ENCODE peak calls at places on chromosomes 11 and 22, in nine cellular contexts. R, Z, G, M, O, D, Y, C and J are unnamed samples.

GRCh38 chr11:73963861-73964260 is 13.0 kb downstream of the DNAJB13 start:
- DNase-seq in Y (no peak), G (no peak), O (peak; percentile 43), Z (no peak), C (no peak), M (no peak), R (no peak), D (no peak), J (no peak)

GRCh38 chr11:119315139-119316016 is 1.6 kb downstream of the MCAM start:
- DNase-seq in R (no peak), G (no peak), C (peak; percentile 72), Y (peak; percentile 44), O (peak; percentile 87), D (peak; percentile 39), M (peak; percentile 41), Z (peak; percentile 59), J (peak; percentile 91)

GRCh38 chr22:46430961-46431838 is 95.7 kb downstream of the TRMU start:
- DNase-seq in G (no peak), M (no peak), D (no peak), Z (no peak), Y (no peak), R (peak; percentile 72), C (no peak), O (no peak), J (no peak)

GRCh38 chr22:22085702-22086500 is 103.3 kb upstream of the TOP3B start:
- DNase-seq in Z (peak; percentile 23), D (no peak), M (no peak), R (no peak), Y (no peak), O (no peak), G (no peak), C (peak; percentile 44), J (no peak)

GRCh38 chr11:567036-567628 is 6.4 kb downstream of the RASSF7 start:
- DNase-seq in D (no peak), M (no peak), O (peak; percentile 78), G (no peak), R (no peak), C (no peak), Z (no peak), Y (no peak), J (no peak)

GRCh38 chr11:24731554-24731953 is 234.7 kb downstream of the LUZP2 start:
- DNase-seq in Y (no peak), O (no peak), D (no peak), G (no peak), Z (no peak), C (no peak), M (no peak), R (no peak), J (no peak)

GRCh38 chr22:44885806-44886360 is 123.9 kb downstream of the PHF21B start:
- DNase-seq in R (no peak), Z (no peak), Y (no peak), O (no peak), G (no peak), D (no peak), C (no peak), M (no peak), J (peak; percentile 51)

GRCh38 chr22:31363885-31364284 is 17.7 kb upstream of the PATZ1 start:
- DNase-seq in G (no peak), O (no peak), M (no peak), R (no peak), C (no peak), Z (no peak), Y (no peak), D (no peak), J (no peak)

GRCh38 chr11:107860688-107861087 is 2.1 kb upstream of the SLC35F2 start:
- DNase-seq in R (no peak), M (no peak), D (no peak), O (no peak), C (peak; percentile 36), G (no peak), Y (no peak), Z (no peak), J (no peak)
- TF ChIP-seq CTCF in R (no peak), M (no peak), D (no peak), O (no peak), C (no peak), G (no peak), Y (no peak), Z (no peak), J (no peak)

GRCh38 chr11:121652982-121653381 is 200.2 kb upstream of the SORL1-AS1 start:
- DNase-seq in G (peak; percentile 27), R (no peak), Z (no peak), M (no peak), Y (no peak), C (peak; percentile 60), D (no peak), O (no peak), J (no peak)
- TF ChIP-seq CTCF in G (peak; percentile 63), R (peak; percentile 39), Z (peak; percentile 4), M (peak; percentile 46), Y (no peak), C (peak; percentile 65), D (peak; percentile 17), O (no peak), J (peak; percentile 38)

GRCh38 chr11:2150206-2150847 is 10.7 kb downstream of the INS start:
- DNase-seq in M (no peak), R (peak; percentile 72), Z (peak; percentile 60), D (no peak), C (peak; percentile 76), Y (no peak), O (no peak), G (peak; percentile 72), J (no peak)
- TF ChIP-seq CTCF in M (peak; percentile 60), R (peak; percentile 81), Z (peak; percentile 59), D (peak; percentile 15), C (peak; percentile 53), Y (no peak), O (peak; percentile 38), G (peak; percentile 81), J (no peak)

GRCh38 chr11:102293873-102294601 is 23.2 kb upstream of the BIRC3 start:
- DNase-seq in C (no peak), D (no peak), G (no peak), Z (peak; percentile 70), Y (no peak), O (no peak), R (peak; percentile 54), M (no peak), J (no peak)
- TF ChIP-seq CTCF in C (peak; percentile 70), D (peak; percentile 74), G (peak; percentile 72), Z (peak; percentile 78), Y (peak; percentile 92), O (peak; percentile 75), R (peak; percentile 74), M (peak; percentile 72), J (peak; percentile 61)

GRCh38 chr11:46675288-46675851 is 25.0 kb downstream of the ARHGAP1 start:
- DNase-seq in O (peak; percentile 68), G (peak; percentile 26), Z (peak; percentile 82), D (peak; percentile 55), C (no peak), M (peak; percentile 56), R (peak; percentile 55), Y (no peak), J (peak; percentile 86)
- TF ChIP-seq CTCF in O (no peak), G (peak; percentile 8), Z (peak; percentile 43), D (peak; percentile 13), C (no peak), M (no peak), R (no peak), Y (no peak), J (peak; percentile 46)

DNA sequence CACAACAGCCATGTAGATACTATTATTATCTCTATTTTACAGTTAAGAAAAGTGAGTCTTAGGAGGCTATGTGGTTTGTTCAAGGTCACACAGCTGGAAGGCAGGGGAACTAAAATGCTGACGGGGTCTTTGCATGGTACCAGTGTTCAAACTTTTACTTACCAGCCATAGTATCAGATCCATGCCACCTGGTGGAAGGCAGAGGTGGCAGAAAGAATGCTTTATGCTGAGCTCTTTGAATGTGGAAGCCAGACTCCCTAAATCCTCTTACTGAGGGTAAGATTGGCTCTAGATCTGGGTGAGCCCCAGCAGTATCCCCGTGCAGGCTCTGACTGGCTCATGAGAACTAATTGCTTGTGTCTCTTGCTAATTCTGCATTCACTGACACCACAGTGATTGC is 54.3 kb upstream of the NAV2 start:
- DNase-seq in Y (no peak), M (no peak), R (no peak), Z (no peak), C (no peak), G (no peak), D (no peak), O (no peak), J (no peak)
- TF ChIP-seq CTCF in Y (no peak), M (peak; percentile 30), R (no peak), Z (peak; percentile 21), C (peak; percentile 42), G (peak; percentile 24), D (no peak), O (no peak), J (no peak)

GRCh38 chr11:62123669-62124185 is at the start of gene INCENP:
- DNase-seq in M (peak; percentile 96), R (peak; percentile 99), Z (peak; percentile 99), G (peak; percentile 97), O (peak; percentile 99), C (peak; percentile 96), Y (peak; percentile 90), D (peak; percentile 97), J (peak; percentile 97)
- TF ChIP-seq CTCF in M (peak; percentile 18), R (no peak), Z (no peak), G (no peak), O (no peak), C (no peak), Y (no peak), D (no peak), J (no peak)